ENCODE peak calls at places on chromosomes 6 and 20, in ten cellular contexts. Q is OCI-LY7, J is ascending aorta, C is cardiac muscle cell, D is tibial nerve, K is heart left ventricle, I is foreskin keratinocyte, T is breast epithelium, B is H1, R is lung. F is an unnamed sample.

GRCh38 chr6:122730775-122731386 is 48.6 kb upstream of the FABP7 start:
- DNase-seq in D (no peak), J (no peak), Q (peak), C (peak), B (no peak), T (no peak), I (no peak), R (no peak), K (no peak), F (peak)

GRCh38 chr20:53890434-53891305 is 179.7 kb downstream of the BCAS1 start:
- DNase-seq in Q (no peak), R (no peak), I (no peak), D (no peak), B (no peak), T (no peak), J (no peak), C (no peak), K (no peak), F (peak)

GRCh38 chr20:9507544-9508239 is 6.7 kb upstream of the LAMP5 start:
- DNase-seq in K (no peak), R (no peak), T (no peak), J (no peak), C (no peak), I (peak), Q (no peak), B (no peak), D (no peak), F (no peak)

GRCh38 chr6:161128680-161129196 is 137.2 kb downstream of the MAP3K4 start:
- DNase-seq in K (no peak), I (peak), C (peak), T (no peak), R (no peak), J (no peak), B (no peak), D (no peak), Q (no peak), F (no peak)

GRCh38 chr6:113184291-113184690 is 672.9 kb upstream of the MARCKS start:
- DNase-seq in D (no peak), K (no peak), J (no peak), Q (no peak), B (no peak), T (no peak), R (no peak), C (peak), I (peak), F (no peak)

GRCh38 chr20:52593634-52594033 is 378.5 kb upstream of the TSHZ2 start:
- DNase-seq in J (no peak), D (no peak), I (peak), K (no peak), Q (no peak), B (no peak), C (no peak), T (no peak), R (no peak), F (peak)

GRCh38 chr6:105740946-105741605 is 338.2 kb upstream of the PREP start:
- DNase-seq in J (no peak), K (no peak), C (no peak), D (no peak), T (no peak), I (no peak), Q (peak), R (no peak), B (no peak), F (no peak)

GRCh38 chr6:43496370-43497128 is 13.6 kb downstream of the LRRC73 start:
- DNase-seq in I (peak), Q (peak), C (peak), B (no peak), T (no peak), K (no peak), D (no peak), R (no peak), J (no peak), F (peak)

GRCh38 chr6:116287668-116288282 is 8.0 kb upstream of the TSPYL1 start:
- DNase-seq in B (no peak), R (no peak), D (no peak), K (no peak), I (peak), T (no peak), Q (peak), J (no peak), C (peak), F (peak)

GRCh38 chr20:45238139-45238538 is 16.2 kb downstream of the SLPI start:
- DNase-seq in J (no peak), Q (no peak), D (no peak), C (no peak), T (no peak), I (no peak), B (no peak), K (no peak), R (no peak), F (no peak)

GRCh38 chr6:135022050-135022697 is 32.4 kb downstream of the HBS1L start:
- DNase-seq in J (no peak), C (no peak), R (no peak), B (no peak), D (no peak), K (no peak), I (no peak), T (no peak), Q (no peak), F (no peak)
- H3K27ac ChIP-seq in J (no peak), C (no peak), R (no peak), B (no peak), D (no peak), K (no peak), I (no peak), T (no peak), Q (no peak), F (no peak)

GRCh38 chr6:108714774-108715414 is 133.3 kb upstream of the ARMC2 start:
- DNase-seq in T (no peak), B (no peak), C (peak), R (no peak), Q (no peak), J (peak), I (no peak), D (no peak), K (no peak), F (no peak)
- TF ChIP-seq CTCF in T (no peak), B (no peak), C (peak), R (no peak), Q (no peak), J (no peak), I (no peak), D (no peak), K (no peak), F (no peak)

GRCh38 chr6:160035241-160035640 is 66.4 kb downstream of the IGF2R start:
- DNase-seq in R (no peak), J (no peak), I (no peak), T (no peak), Q (no peak), D (no peak), K (no peak), C (no peak), B (no peak), F (no peak)

GRCh38 chr6:160034346-160034930 is 65.6 kb downstream of the IGF2R start:
- DNase-seq in I (no peak), B (no peak), K (no peak), J (no peak), D (peak), Q (no peak), C (no peak), R (no peak), T (no peak), F (no peak)

GRCh38 chr6:160036790-160037206 is 67.9 kb downstream of the IGF2R start:
- DNase-seq in D (peak), B (no peak), I (peak), R (peak), J (peak), T (no peak), C (peak), Q (no peak), K (no peak), F (peak)

GRCh38 chr6:160035693-160036330 is 66.9 kb downstream of the IGF2R start:
- DNase-seq in B (no peak), Q (no peak), T (no peak), J (no peak), R (no peak), C (no peak), K (no peak), I (no peak), D (no peak), F (no peak)

GRCh38 chr6:160036331-160036695 is 67.4 kb downstream of the IGF2R start:
- DNase-seq in C (no peak), J (no peak), B (no peak), R (no peak), K (no peak), Q (no peak), I (no peak), D (no peak), T (no peak), F (no peak)
- H3K27ac ChIP-seq in C (no peak), J (peak), B (no peak), R (no peak), K (peak), Q (no peak), I (peak), D (peak), T (peak), F (peak)

GRCh38 chr20:39397646-39398045 is 435.5 kb downstream of the DHX35 start:
- DNase-seq in J (no peak), D (no peak), B (no peak), K (no peak), T (no peak), C (no peak), R (no peak), Q (no peak), I (no peak), F (no peak)
- TF ChIP-seq CTCF in J (no peak), D (no peak), B (no peak), K (no peak), T (no peak), C (no peak), R (no peak), Q (no peak), I (no peak), F (no peak)

GRCh38 chr20:40218971-40219370 is 470.1 kb downstream of the MAFB start:
- DNase-seq in J (no peak), D (no peak), K (no peak), R (no peak), C (no peak), T (no peak), B (no peak), Q (no peak), I (no peak), F (no peak)
- H3K27ac ChIP-seq in J (no peak), D (no peak), K (no peak), R (no peak), C (no peak), T (no peak), B (no peak), Q (no peak), I (no peak), F (no peak)

GRCh38 chr6:24257282-24257681 is 100.6 kb downstream of the DCDC2 start:
- DNase-seq in T (no peak), B (no peak), Q (no peak), C (no peak), I (no peak), J (no peak), R (no peak), D (no peak), K (no peak), F (no peak)
- TF ChIP-seq CTCF in T (no peak), B (no peak), Q (peak), C (no peak), I (no peak), J (no peak), R (no peak), D (no peak), K (no peak), F (no peak)

F was measured in RWPE1.